ENCODE peak calls at places on chromosomes 4 and X, in six cellular contexts. One of them, this sample, is unnamed.

GRCh38 chr4:135238940-135239339 is 1037.4 kb upstream of the PABPC4L start:
- DNase-seq in mucosa of descending colon: no peak
- DNase-seq in HepG2: no peak
- DNase-seq in spleen: no peak
- DNase-seq in psoas muscle: no peak
- DNase-seq in fibroblast of the aortic adventitia: peak
- DNase-seq in this sample: no peak

GRCh38 chr4:42710329-42710728 is 53.4 kb upstream of the ATP8A1 start:
- DNase-seq in psoas muscle: no peak
- DNase-seq in HepG2: no peak
- DNase-seq in mucosa of descending colon: no peak
- DNase-seq in fibroblast of the aortic adventitia: no peak
- DNase-seq in spleen: no peak
- DNase-seq in this sample: no peak

GRCh38 chr4:66465111-66465510 is 794.8 kb upstream of the EPHA5 start:
- DNase-seq in psoas muscle: no peak
- DNase-seq in mucosa of descending colon: no peak
- DNase-seq in HepG2: no peak
- DNase-seq in spleen: no peak
- DNase-seq in fibroblast of the aortic adventitia: peak
- DNase-seq in this sample: no peak

GRCh38 chr4:133402616-133403015 is 253.5 kb downstream of the PCDH10 start:
- DNase-seq in mucosa of descending colon: no peak
- DNase-seq in HepG2: no peak
- DNase-seq in fibroblast of the aortic adventitia: no peak
- DNase-seq in psoas muscle: no peak
- DNase-seq in spleen: no peak
- DNase-seq in this sample: no peak

GRCh38 chr4:19803406-19803805 is 448.3 kb upstream of the SLIT2 start:
- DNase-seq in psoas muscle: no peak
- DNase-seq in fibroblast of the aortic adventitia: peak
- DNase-seq in HepG2: no peak
- DNase-seq in mucosa of descending colon: no peak
- DNase-seq in spleen: no peak
- DNase-seq in this sample: no peak

GRCh38 chr4:26458104-26458503 is 32.2 kb downstream of the CCKAR start:
- DNase-seq in HepG2: no peak
- DNase-seq in mucosa of descending colon: no peak
- DNase-seq in spleen: no peak
- DNase-seq in psoas muscle: no peak
- DNase-seq in fibroblast of the aortic adventitia: no peak
- DNase-seq in this sample: no peak

GRCh38 chr4:8730159-8730558 is 137.6 kb downstream of the CPZ start:
- DNase-seq in HepG2: no peak
- DNase-seq in psoas muscle: no peak
- DNase-seq in fibroblast of the aortic adventitia: no peak
- DNase-seq in spleen: no peak
- DNase-seq in mucosa of descending colon: peak
- DNase-seq in this sample: no peak

GRCh38 chr4:163404080-163404479 is 60.4 kb downstream of the NPY5R start:
- DNase-seq in fibroblast of the aortic adventitia: no peak
- DNase-seq in mucosa of descending colon: no peak
- DNase-seq in spleen: no peak
- DNase-seq in psoas muscle: no peak
- DNase-seq in HepG2: no peak
- DNase-seq in this sample: no peak

GRCh38 chr4:53490161-53490915 is 100.9 kb downstream of the LNX1 start:
- DNase-seq in psoas muscle: no peak
- DNase-seq in spleen: no peak
- DNase-seq in mucosa of descending colon: no peak
- DNase-seq in HepG2: no peak
- DNase-seq in fibroblast of the aortic adventitia: peak
- DNase-seq in this sample: no peak

GRCh38 chr4:24857996-24858395 is 54.8 kb downstream of the CCDC149 start:
- DNase-seq in HepG2: no peak
- DNase-seq in fibroblast of the aortic adventitia: peak
- DNase-seq in mucosa of descending colon: no peak
- DNase-seq in spleen: no peak
- DNase-seq in psoas muscle: no peak
- DNase-seq in this sample: no peak

GRCh38 chr4:110164856-110165255 is 33.6 kb downstream of the ELOVL6 start:
- DNase-seq in mucosa of descending colon: no peak
- DNase-seq in spleen: no peak
- DNase-seq in HepG2: no peak
- DNase-seq in psoas muscle: no peak
- DNase-seq in fibroblast of the aortic adventitia: no peak
- DNase-seq in this sample: no peak

GRCh38 chr4:27117453-27117852 is 256.8 kb downstream of the STIM2 start:
- DNase-seq in HepG2: no peak
- DNase-seq in psoas muscle: no peak
- DNase-seq in spleen: no peak
- DNase-seq in mucosa of descending colon: no peak
- DNase-seq in fibroblast of the aortic adventitia: no peak
- DNase-seq in this sample: no peak

GRCh38 chr4:11801466-11802446 is 373.1 kb upstream of the HS3ST1 start:
- DNase-seq in psoas muscle: no peak
- DNase-seq in spleen: no peak
- DNase-seq in HepG2: no peak
- DNase-seq in mucosa of descending colon: no peak
- DNase-seq in fibroblast of the aortic adventitia: no peak
- DNase-seq in this sample: no peak

GRCh38 chr4:134567461-134567860 is 365.9 kb upstream of the PABPC4L start:
- DNase-seq in spleen: no peak
- DNase-seq in mucosa of descending colon: no peak
- DNase-seq in psoas muscle: no peak
- DNase-seq in HepG2: no peak
- DNase-seq in fibroblast of the aortic adventitia: no peak
- DNase-seq in this sample: no peak

GRCh38 chr4:173185832-173186545 is 17.4 kb downstream of the GALNT7 start:
- DNase-seq in mucosa of descending colon: no peak
- DNase-seq in HepG2: no peak
- DNase-seq in spleen: no peak
- DNase-seq in psoas muscle: no peak
- DNase-seq in fibroblast of the aortic adventitia: peak
- DNase-seq in this sample: no peak

GRCh38 chr4:8646296-8647093 is 53.9 kb downstream of the CPZ start:
- DNase-seq in spleen: peak
- DNase-seq in fibroblast of the aortic adventitia: no peak
- DNase-seq in mucosa of descending colon: no peak
- DNase-seq in psoas muscle: no peak
- DNase-seq in HepG2: no peak
- DNase-seq in this sample: no peak

GRCh38 chr4:77465271-77465670 is 140.3 kb upstream of the CXCL13 start:
- DNase-seq in HepG2: no peak
- DNase-seq in fibroblast of the aortic adventitia: peak
- DNase-seq in mucosa of descending colon: no peak
- DNase-seq in spleen: no peak
- DNase-seq in psoas muscle: no peak
- DNase-seq in this sample: no peak

GRCh38 chr4:8762356-8762755 is 109.3 kb downstream of the HMX1 start:
- DNase-seq in spleen: peak
- DNase-seq in HepG2: no peak
- DNase-seq in psoas muscle: no peak
- DNase-seq in fibroblast of the aortic adventitia: no peak
- DNase-seq in mucosa of descending colon: peak
- DNase-seq in this sample: no peak

GRCh38 chr4:189305500-189305899 is 635.2 kb upstream of the FRG1 start:
- DNase-seq in spleen: no peak
- DNase-seq in fibroblast of the aortic adventitia: no peak
- DNase-seq in mucosa of descending colon: no peak
- DNase-seq in HepG2: no peak
- DNase-seq in psoas muscle: no peak
- DNase-seq in this sample: no peak

GRCh38 chr4:183443609-183444148 is 757 bp upstream of the CDKN2AIP start:
- DNase-seq in mucosa of descending colon: no peak
- DNase-seq in psoas muscle: no peak
- DNase-seq in HepG2: no peak
- DNase-seq in spleen: no peak
- DNase-seq in fibroblast of the aortic adventitia: no peak
- DNase-seq in this sample: no peak

GRCh38 chrX:124240422-124240821 is 92.0 kb upstream of the TEX13D start:
- DNase-seq in mucosa of descending colon: no peak
- DNase-seq in psoas muscle: no peak
- DNase-seq in HepG2: no peak
- DNase-seq in fibroblast of the aortic adventitia: no peak
- DNase-seq in spleen: no peak
- DNase-seq in this sample: no peak

GRCh38 chrX:6169407-6169806 is 59.3 kb downstream of the NLGN4X start:
- DNase-seq in mucosa of descending colon: no peak
- DNase-seq in psoas muscle: no peak
- DNase-seq in spleen: no peak
- DNase-seq in fibroblast of the aortic adventitia: no peak
- DNase-seq in HepG2: no peak
- DNase-seq in this sample: no peak

GRCh38 chr4:110514889-110515479 is 39.0 kb downstream of the ENPEP start:
- DNase-seq in HepG2: peak
- DNase-seq in fibroblast of the aortic adventitia: peak
- DNase-seq in spleen: no peak
- DNase-seq in psoas muscle: no peak
- DNase-seq in mucosa of descending colon: no peak
- DNase-seq in this sample: no peak

GRCh38 chrX:21802054-21802660 is 37.3 kb upstream of the MBTPS2 start:
- DNase-seq in mucosa of descending colon: no peak
- DNase-seq in HepG2: no peak
- DNase-seq in spleen: no peak
- DNase-seq in psoas muscle: no peak
- DNase-seq in fibroblast of the aortic adventitia: no peak
- DNase-seq in this sample: no peak

DNA sequence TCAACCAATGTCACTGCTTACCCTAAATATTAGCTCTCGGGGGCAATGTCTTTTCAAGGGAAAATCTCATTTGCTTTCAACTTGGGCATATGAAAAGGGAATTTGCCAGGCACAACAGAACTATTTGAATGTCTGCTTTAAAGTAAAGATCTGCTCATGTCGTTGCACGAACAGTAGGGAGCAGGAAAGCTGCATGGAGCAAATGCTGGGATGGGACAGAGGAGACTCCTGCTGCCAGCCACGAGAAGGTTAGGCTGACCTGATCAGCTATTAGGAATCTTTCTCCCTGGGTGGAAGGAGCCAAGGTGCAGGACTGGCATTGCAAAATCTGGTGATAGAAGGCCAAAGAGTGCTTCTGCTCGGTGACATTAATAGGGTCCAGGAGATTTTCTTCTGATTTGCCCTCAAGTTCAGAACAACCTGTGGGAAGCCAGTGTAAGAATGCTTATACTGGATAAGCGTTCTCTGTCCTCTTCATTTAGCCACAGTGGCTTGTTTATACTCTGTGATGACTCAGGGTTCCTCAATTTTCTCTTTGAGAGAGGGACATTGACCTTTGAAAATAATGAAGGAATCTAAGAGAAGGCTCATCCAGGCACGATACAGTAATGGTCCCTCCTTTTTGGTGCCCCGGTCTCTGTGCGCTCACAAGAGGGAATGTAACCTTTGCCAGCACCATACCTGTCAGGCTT is 22.9 kb downstream of the FHL1 start:
- DNase-seq in mucosa of descending colon: no peak
- DNase-seq in fibroblast of the aortic adventitia: peak
- DNase-seq in HepG2: no peak
- DNase-seq in psoas muscle: no peak
- DNase-seq in spleen: no peak
- DNase-seq in this sample: no peak
- TF ChIP-seq CTCF in mucosa of descending colon: no peak
- TF ChIP-seq CTCF in fibroblast of the aortic adventitia: peak
- TF ChIP-seq CTCF in HepG2: no peak
- TF ChIP-seq CTCF in psoas muscle: peak
- TF ChIP-seq CTCF in spleen: no peak
- TF ChIP-seq CTCF in this sample: no peak

GRCh38 chrX:74422029-74422352 is 698 bp downstream of the SLC16A2 start:
- DNase-seq in mucosa of descending colon: no peak
- DNase-seq in psoas muscle: peak
- DNase-seq in spleen: no peak
- DNase-seq in fibroblast of the aortic adventitia: no peak
- DNase-seq in HepG2: no peak
- DNase-seq in this sample: no peak
- H3K4me3 ChIP-seq in mucosa of descending colon: no peak
- H3K4me3 ChIP-seq in psoas muscle: peak
- H3K4me3 ChIP-seq in spleen: peak
- H3K4me3 ChIP-seq in fibroblast of the aortic adventitia: peak
- H3K4me3 ChIP-seq in HepG2: peak
- H3K4me3 ChIP-seq in this sample: no peak

GRCh38 chrX:29231800-29232199 is 644.6 kb downstream of the IL1RAPL1 start:
- DNase-seq in psoas muscle: no peak
- DNase-seq in spleen: no peak
- DNase-seq in fibroblast of the aortic adventitia: peak
- DNase-seq in mucosa of descending colon: no peak
- DNase-seq in HepG2: no peak
- DNase-seq in this sample: no peak
- TF ChIP-seq CTCF in psoas muscle: peak
- TF ChIP-seq CTCF in spleen: no peak
- TF ChIP-seq CTCF in fibroblast of the aortic adventitia: peak
- TF ChIP-seq CTCF in mucosa of descending colon: no peak
- TF ChIP-seq CTCF in HepG2: no peak
- TF ChIP-seq CTCF in this sample: no peak

GRCh38 chr4:2057382-2058065 is 1.6 kb upstream of the NAT8L start:
- DNase-seq in psoas muscle: no peak
- DNase-seq in fibroblast of the aortic adventitia: no peak
- DNase-seq in mucosa of descending colon: peak
- DNase-seq in spleen: peak
- DNase-seq in HepG2: no peak
- DNase-seq in this sample: no peak

GRCh38 chr4:2059034-2059725 is at the start of gene NAT8L:
- DNase-seq in mucosa of descending colon: peak
- DNase-seq in spleen: no peak
- DNase-seq in HepG2: no peak
- DNase-seq in psoas muscle: peak
- DNase-seq in fibroblast of the aortic adventitia: no peak
- DNase-seq in this sample: no peak

GRCh38 chr4:2060578-2061207 is 1.6 kb downstream of the NAT8L start:
- DNase-seq in fibroblast of the aortic adventitia: no peak
- DNase-seq in HepG2: no peak
- DNase-seq in mucosa of descending colon: peak
- DNase-seq in psoas muscle: peak
- DNase-seq in spleen: peak
- DNase-seq in this sample: no peak

GRCh38 chr4:2059726-2060577 is 825 bp downstream of the NAT8L start:
- DNase-seq in psoas muscle: peak
- DNase-seq in fibroblast of the aortic adventitia: no peak
- DNase-seq in mucosa of descending colon: peak
- DNase-seq in HepG2: no peak
- DNase-seq in spleen: peak
- DNase-seq in this sample: no peak

DNA sequence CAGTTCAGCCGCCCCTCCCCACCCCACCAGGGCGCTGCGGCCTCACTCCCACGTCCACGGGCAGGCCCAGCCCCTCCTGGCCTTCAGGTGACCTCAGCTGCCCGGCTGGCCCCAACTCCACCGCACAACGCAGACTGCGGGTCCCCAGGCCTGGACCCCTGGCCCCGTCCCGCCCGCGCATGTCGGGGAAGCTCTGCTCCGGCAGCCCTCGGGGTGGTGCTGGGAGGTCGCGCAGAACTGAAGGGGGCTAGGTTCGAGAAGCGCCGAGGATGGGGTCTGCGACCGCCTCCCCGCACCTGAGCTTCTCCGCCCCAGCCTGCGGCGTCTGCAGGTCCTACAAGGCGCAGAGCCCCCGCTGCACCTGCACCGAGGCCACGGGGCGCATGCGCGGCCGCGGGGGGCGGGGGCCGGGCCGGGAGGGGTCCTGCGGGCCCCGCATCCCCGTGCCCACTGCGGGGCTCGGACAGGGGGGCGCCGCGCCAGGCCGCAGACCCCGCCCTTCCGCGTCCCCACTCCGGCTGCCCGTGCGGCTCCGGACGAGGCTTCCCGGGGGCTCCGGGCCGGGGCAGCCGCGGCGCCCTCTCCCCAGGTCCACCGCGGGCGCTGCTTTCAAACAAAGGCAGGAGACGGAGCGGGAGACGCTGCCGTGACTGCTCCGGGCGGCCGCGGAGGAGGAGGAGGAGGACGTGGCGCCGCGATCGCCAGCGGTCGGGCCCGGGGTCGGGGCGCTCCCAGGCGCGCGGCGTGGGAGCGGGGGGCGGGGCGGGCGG is 678 bp upstream of the NAT8L start:
- DNase-seq in HepG2: no peak
- DNase-seq in fibroblast of the aortic adventitia: no peak
- DNase-seq in spleen: peak
- DNase-seq in psoas muscle: peak
- DNase-seq in mucosa of descending colon: peak
- DNase-seq in this sample: no peak
- H3K4me3 ChIP-seq in HepG2: peak
- H3K4me3 ChIP-seq in fibroblast of the aortic adventitia: peak
- H3K4me3 ChIP-seq in spleen: peak
- H3K4me3 ChIP-seq in psoas muscle: peak
- H3K4me3 ChIP-seq in mucosa of descending colon: no peak
- H3K4me3 ChIP-seq in this sample: no peak

This sample was measured in GM12864.